ENCODE peak calls at places on chromosomes 6 and 20, in nine cellular contexts. One of them, this sample, is unnamed.

GRCh38 chr6:16320533-16321340 is 82.3 kb downstream of the GMPR start:
- DNase-seq in stomach: no peak
- DNase-seq in brain microvascular endothelial cell: no peak
- DNase-seq in GM23338: no peak
- DNase-seq in neural crest cell: no peak
- DNase-seq in AG10803: peak; percentile 82
- DNase-seq in AG04450: peak; percentile 60
- DNase-seq in Calu3: no peak
- DNase-seq in thoracic aorta: no peak
- DNase-seq in this sample: peak; percentile 32

GRCh38 chr20:23520185-23520584 is 29.3 kb downstream of the CST8 start:
- DNase-seq in AG10803: no peak
- DNase-seq in brain microvascular endothelial cell: no peak
- DNase-seq in GM23338: no peak
- DNase-seq in thoracic aorta: no peak
- DNase-seq in Calu3: no peak
- DNase-seq in stomach: no peak
- DNase-seq in AG04450: no peak
- DNase-seq in neural crest cell: no peak
- DNase-seq in this sample: no peak

GRCh38 chr6:16334671-16335070 is 96.3 kb downstream of the GMPR start:
- DNase-seq in AG04450: peak; percentile 70
- DNase-seq in Calu3: no peak
- DNase-seq in GM23338: no peak
- DNase-seq in AG10803: peak; percentile 95
- DNase-seq in thoracic aorta: no peak
- DNase-seq in neural crest cell: no peak
- DNase-seq in brain microvascular endothelial cell: peak; percentile 89
- DNase-seq in stomach: no peak
- DNase-seq in this sample: peak; percentile 89

GRCh38 chr6:56072856-56073255 is 174.5 kb downstream of the COL21A1 start:
- DNase-seq in brain microvascular endothelial cell: peak; percentile 27
- DNase-seq in neural crest cell: no peak
- DNase-seq in AG04450: no peak
- DNase-seq in GM23338: no peak
- DNase-seq in stomach: no peak
- DNase-seq in thoracic aorta: no peak
- DNase-seq in AG10803: peak; percentile 30
- DNase-seq in Calu3: no peak
- DNase-seq in this sample: no peak

GRCh38 chr6:45822269-45822812 is 193.3 kb downstream of the CLIC5 start:
- DNase-seq in AG10803: no peak
- DNase-seq in thoracic aorta: no peak
- DNase-seq in neural crest cell: no peak
- DNase-seq in stomach: no peak
- DNase-seq in AG04450: no peak
- DNase-seq in Calu3: no peak
- DNase-seq in GM23338: no peak
- DNase-seq in brain microvascular endothelial cell: no peak
- DNase-seq in this sample: no peak

GRCh38 chr6:34238507-34239239 is 2.0 kb downstream of the HMGA1 start:
- DNase-seq in Calu3: no peak
- DNase-seq in stomach: no peak
- DNase-seq in AG10803: no peak
- DNase-seq in thoracic aorta: no peak
- DNase-seq in GM23338: no peak
- DNase-seq in neural crest cell: no peak
- DNase-seq in brain microvascular endothelial cell: no peak
- DNase-seq in AG04450: no peak
- DNase-seq in this sample: no peak

GRCh38 chr6:168128631-168129291 is 49.7 kb upstream of the FRMD1 start:
- DNase-seq in AG04450: no peak
- DNase-seq in stomach: no peak
- DNase-seq in AG10803: no peak
- DNase-seq in GM23338: no peak
- DNase-seq in neural crest cell: no peak
- DNase-seq in brain microvascular endothelial cell: no peak
- DNase-seq in Calu3: no peak
- DNase-seq in thoracic aorta: no peak
- DNase-seq in this sample: no peak

GRCh38 chr6:14717307-14717706 is 528.6 kb upstream of the JARID2 start:
- DNase-seq in neural crest cell: no peak
- DNase-seq in AG04450: no peak
- DNase-seq in GM23338: no peak
- DNase-seq in brain microvascular endothelial cell: no peak
- DNase-seq in Calu3: no peak
- DNase-seq in thoracic aorta: no peak
- DNase-seq in AG10803: no peak
- DNase-seq in stomach: no peak
- DNase-seq in this sample: no peak

GRCh38 chr6:31470801-31471200 is 27.1 kb upstream of the MICB start:
- DNase-seq in AG04450: no peak
- DNase-seq in stomach: no peak
- DNase-seq in neural crest cell: no peak
- DNase-seq in thoracic aorta: no peak
- DNase-seq in Calu3: no peak
- DNase-seq in brain microvascular endothelial cell: no peak
- DNase-seq in AG10803: no peak
- DNase-seq in GM23338: no peak
- DNase-seq in this sample: no peak

GRCh38 chr6:142700032-142700431 is 244.9 kb downstream of the HIVEP2 start:
- DNase-seq in AG04450: no peak
- DNase-seq in neural crest cell: no peak
- DNase-seq in brain microvascular endothelial cell: no peak
- DNase-seq in AG10803: no peak
- DNase-seq in stomach: no peak
- DNase-seq in Calu3: no peak
- DNase-seq in GM23338: no peak
- DNase-seq in thoracic aorta: no peak
- DNase-seq in this sample: no peak

DNA sequence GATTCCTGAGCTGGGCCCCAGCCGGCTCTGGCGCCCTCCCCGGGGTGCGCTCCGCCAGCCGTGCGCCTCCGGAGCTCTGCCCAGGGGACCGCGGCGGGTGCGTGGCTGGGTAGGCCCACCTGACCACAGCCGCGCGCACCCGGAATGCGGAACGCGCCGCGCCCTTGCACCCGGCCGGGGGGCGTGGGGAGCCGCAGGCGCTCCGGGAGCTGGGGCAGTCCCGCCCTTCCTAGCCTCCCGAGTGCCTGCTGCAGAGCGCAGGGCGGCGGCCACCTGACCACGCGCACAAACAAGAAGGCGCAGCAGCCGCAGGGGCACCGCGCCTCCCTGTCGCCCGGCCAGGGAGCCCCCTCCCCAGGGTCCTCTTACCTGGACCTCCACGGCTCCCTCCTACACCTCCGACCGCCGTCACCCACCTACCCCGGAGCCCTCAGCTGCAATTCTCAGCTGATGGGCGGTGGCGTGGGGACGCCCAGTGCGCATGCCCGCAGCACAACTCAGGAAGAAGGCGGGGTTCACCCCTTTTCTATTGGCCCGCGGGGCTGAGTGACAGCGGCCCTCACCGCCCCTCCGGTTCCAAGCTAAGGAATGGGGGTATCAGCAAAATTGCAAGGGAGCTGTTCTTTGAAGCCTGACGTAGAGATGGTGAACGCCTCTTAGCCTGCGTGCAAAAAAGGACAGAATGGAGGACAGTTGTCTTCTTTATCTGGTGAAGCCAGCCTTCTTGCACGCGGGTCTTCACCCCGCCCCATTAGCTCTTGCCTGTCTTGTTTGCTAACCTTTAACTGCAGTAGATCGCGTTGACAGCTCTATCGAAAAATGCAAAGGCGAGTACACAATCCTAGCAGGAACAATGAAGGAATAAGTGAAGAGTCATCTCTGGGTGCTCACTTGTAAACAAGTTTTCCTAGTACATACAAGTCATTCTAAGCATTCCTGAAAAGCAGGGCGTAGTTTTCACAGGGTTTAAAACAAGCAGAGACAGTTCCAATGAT is at the start of gene STX7:
- DNase-seq in stomach: peak; percentile 90
- DNase-seq in thoracic aorta: peak; percentile 43
- DNase-seq in neural crest cell: peak; percentile 83
- DNase-seq in GM23338: peak; percentile 94
- DNase-seq in AG10803: peak; percentile 81
- DNase-seq in brain microvascular endothelial cell: peak; percentile 85
- DNase-seq in AG04450: peak; percentile 52
- DNase-seq in Calu3: peak; percentile 92
- DNase-seq in this sample: peak; percentile 82
- TF ChIP-seq CTCF in stomach: no peak
- TF ChIP-seq CTCF in thoracic aorta: no peak
- TF ChIP-seq CTCF in neural crest cell: no peak
- TF ChIP-seq CTCF in GM23338: no peak
- TF ChIP-seq CTCF in AG10803: no peak
- TF ChIP-seq CTCF in brain microvascular endothelial cell: no peak
- TF ChIP-seq CTCF in AG04450: no peak
- TF ChIP-seq CTCF in Calu3: no peak
- TF ChIP-seq CTCF in this sample: no peak

DNA sequence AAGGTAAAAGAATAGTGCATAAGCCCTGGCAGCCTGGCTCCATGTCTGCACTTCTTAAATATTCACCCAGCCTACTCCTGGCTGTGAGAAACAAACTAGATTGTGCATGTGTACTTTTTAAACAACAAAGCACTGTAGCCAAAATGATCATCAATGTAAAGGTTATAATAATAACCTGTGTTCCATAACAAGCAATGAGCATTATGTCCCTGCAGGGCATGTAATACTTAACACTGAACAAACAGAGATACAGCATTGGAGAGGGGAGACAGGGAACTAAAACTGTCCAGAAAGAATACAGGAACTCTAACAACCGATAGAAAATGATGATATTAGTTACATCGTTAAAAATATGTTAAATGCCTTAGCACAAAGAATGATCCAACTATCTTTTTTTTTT is 80.5 kb downstream of the COL9A1 start:
- DNase-seq in brain microvascular endothelial cell: no peak
- DNase-seq in thoracic aorta: no peak
- DNase-seq in neural crest cell: no peak
- DNase-seq in AG04450: no peak
- DNase-seq in GM23338: no peak
- DNase-seq in AG10803: no peak
- DNase-seq in stomach: no peak
- DNase-seq in Calu3: no peak
- DNase-seq in this sample: no peak
- TF ChIP-seq CTCF in brain microvascular endothelial cell: no peak
- TF ChIP-seq CTCF in thoracic aorta: no peak
- TF ChIP-seq CTCF in neural crest cell: no peak
- TF ChIP-seq CTCF in AG04450: no peak
- TF ChIP-seq CTCF in GM23338: no peak
- TF ChIP-seq CTCF in AG10803: no peak
- TF ChIP-seq CTCF in stomach: no peak
- TF ChIP-seq CTCF in Calu3: no peak
- TF ChIP-seq CTCF in this sample: no peak

GRCh38 chr6:152671146-152671545 is 26.6 kb upstream of the MYCT1 start:
- DNase-seq in thoracic aorta: no peak
- DNase-seq in GM23338: no peak
- DNase-seq in stomach: no peak
- DNase-seq in AG10803: peak; percentile 15
- DNase-seq in Calu3: no peak
- DNase-seq in neural crest cell: no peak
- DNase-seq in AG04450: no peak
- DNase-seq in brain microvascular endothelial cell: no peak
- DNase-seq in this sample: peak; percentile 50

GRCh38 chr6:152673233-152673632 is 24.5 kb upstream of the MYCT1 start:
- DNase-seq in GM23338: no peak
- DNase-seq in Calu3: no peak
- DNase-seq in thoracic aorta: no peak
- DNase-seq in AG04450: no peak
- DNase-seq in stomach: no peak
- DNase-seq in AG10803: peak; percentile 18
- DNase-seq in neural crest cell: no peak
- DNase-seq in brain microvascular endothelial cell: no peak
- DNase-seq in this sample: no peak

DNA sequence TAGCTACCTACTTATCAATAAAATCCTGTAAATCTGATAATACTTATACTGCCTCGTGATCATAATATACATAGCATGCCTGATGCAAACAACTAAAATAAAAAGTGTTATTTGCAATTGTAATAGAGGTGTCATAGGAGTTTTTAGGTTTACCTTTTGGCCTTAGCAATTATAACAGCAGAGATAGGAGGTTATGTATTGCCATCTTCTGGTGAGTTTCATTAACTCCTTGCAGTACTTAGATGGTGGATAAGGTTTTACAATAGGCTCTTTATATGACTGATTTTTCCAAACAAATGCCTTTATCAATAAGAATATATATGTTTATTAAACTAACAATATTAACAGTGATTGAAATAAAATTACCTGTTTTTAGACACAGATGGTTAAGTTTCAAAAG is 27.8 kb upstream of the MYCT1 start:
- DNase-seq in stomach: no peak
- DNase-seq in Calu3: no peak
- DNase-seq in AG04450: no peak
- DNase-seq in AG10803: peak; percentile 44
- DNase-seq in brain microvascular endothelial cell: no peak
- DNase-seq in thoracic aorta: no peak
- DNase-seq in GM23338: peak; percentile 53
- DNase-seq in neural crest cell: no peak
- DNase-seq in this sample: peak; percentile 34
- TF ChIP-seq CTCF in stomach: peak; percentile 5
- TF ChIP-seq CTCF in Calu3: no peak
- TF ChIP-seq CTCF in AG04450: peak; percentile 62
- TF ChIP-seq CTCF in AG10803: peak; percentile 60
- TF ChIP-seq CTCF in brain microvascular endothelial cell: peak; percentile 24
- TF ChIP-seq CTCF in thoracic aorta: no peak
- TF ChIP-seq CTCF in GM23338: peak; percentile 60
- TF ChIP-seq CTCF in neural crest cell: peak; percentile 62
- TF ChIP-seq CTCF in this sample: peak; percentile 78

GRCh38 chr6:25025248-25025918 is 89.6 kb upstream of the RIPOR2 start:
- DNase-seq in GM23338: no peak
- DNase-seq in AG04450: no peak
- DNase-seq in thoracic aorta: no peak
- DNase-seq in neural crest cell: no peak
- DNase-seq in Calu3: no peak
- DNase-seq in brain microvascular endothelial cell: no peak
- DNase-seq in AG10803: no peak
- DNase-seq in stomach: no peak
- DNase-seq in this sample: no peak

GRCh38 chr6:25025919-25026301 is 90.2 kb upstream of the RIPOR2 start:
- DNase-seq in stomach: no peak
- DNase-seq in Calu3: no peak
- DNase-seq in GM23338: no peak
- DNase-seq in AG10803: no peak
- DNase-seq in neural crest cell: no peak
- DNase-seq in thoracic aorta: no peak
- DNase-seq in brain microvascular endothelial cell: no peak
- DNase-seq in AG04450: no peak
- DNase-seq in this sample: no peak

GRCh38 chr6:25027221-25027916 is 91.6 kb upstream of the RIPOR2 start:
- DNase-seq in Calu3: no peak
- DNase-seq in brain microvascular endothelial cell: no peak
- DNase-seq in thoracic aorta: no peak
- DNase-seq in GM23338: peak; percentile 69
- DNase-seq in stomach: peak; percentile 39
- DNase-seq in neural crest cell: no peak
- DNase-seq in AG04450: no peak
- DNase-seq in AG10803: no peak
- DNase-seq in this sample: no peak

GRCh38 chr6:25028346-25028745 is 92.6 kb upstream of the RIPOR2 start:
- DNase-seq in AG04450: no peak
- DNase-seq in stomach: no peak
- DNase-seq in thoracic aorta: no peak
- DNase-seq in brain microvascular endothelial cell: no peak
- DNase-seq in neural crest cell: no peak
- DNase-seq in GM23338: no peak
- DNase-seq in Calu3: no peak
- DNase-seq in AG10803: no peak
- DNase-seq in this sample: no peak

GRCh38 chr6:25026723-25027122 is 91.0 kb upstream of the RIPOR2 start:
- DNase-seq in AG10803: no peak
- DNase-seq in stomach: no peak
- DNase-seq in GM23338: no peak
- DNase-seq in AG04450: no peak
- DNase-seq in neural crest cell: no peak
- DNase-seq in brain microvascular endothelial cell: no peak
- DNase-seq in thoracic aorta: no peak
- DNase-seq in Calu3: no peak
- DNase-seq in this sample: no peak
- TF ChIP-seq CTCF in AG10803: no peak
- TF ChIP-seq CTCF in stomach: no peak
- TF ChIP-seq CTCF in GM23338: peak; percentile 14
- TF ChIP-seq CTCF in AG04450: no peak
- TF ChIP-seq CTCF in neural crest cell: no peak
- TF ChIP-seq CTCF in brain microvascular endothelial cell: no peak
- TF ChIP-seq CTCF in thoracic aorta: no peak
- TF ChIP-seq CTCF in Calu3: no peak
- TF ChIP-seq CTCF in this sample: no peak

This sample was measured in HFFc6.